ENCODE peak calls at places on chromosomes 11 and 22, in ten cellular contexts. L, H, S, T, M, C, G, A, O and Y are unnamed samples.
A peak's percentile ranks its signal among the peaks of the same experiment; 100 is the strongest.

GRCh38 chr22:36208934-36209333 is 7.3 kb upstream of the APOL4 start:
- DNase-seq in A (no peak), O (no peak), M (no peak), C (no peak), H (no peak), G (no peak), T (no peak), L (no peak), S (no peak), Y (no peak)

GRCh38 chr22:36027579-36027959 is 1.1 kb downstream of the RBFOX2 start:
- DNase-seq in S (no peak), T (no peak), G (no peak), H (no peak), C (no peak), A (no peak), M (no peak), O (no peak), L (no peak), Y (no peak)

GRCh38 chr22:17727244-17727892 is 46.9 kb downstream of the BID start:
- DNase-seq in A (no peak), O (no peak), T (no peak), G (no peak), H (no peak), L (no peak), S (no peak), M (no peak), C (no peak), Y (no peak)

GRCh38 chr11:128086794-128087193 is 500.6 kb downstream of the ETS1 start:
- DNase-seq in L (no peak), A (no peak), C (no peak), H (no peak), T (no peak), M (no peak), S (no peak), G (no peak), O (no peak), Y (no peak)

GRCh38 chr22:46895753-46896152 is 133.3 kb downstream of the TBC1D22A start:
- DNase-seq in H (no peak), A (no peak), T (no peak), L (no peak), O (no peak), G (no peak), S (no peak), M (no peak), C (no peak), Y (no peak)

GRCh38 chr11:862028-862703 is 19.5 kb downstream of the TSPAN4 start:
- DNase-seq in S (no peak), M (no peak), C (no peak), O (no peak), L (no peak), G (no peak), A (no peak), T (no peak), H (no peak), Y (no peak)

GRCh38 chr11:6646631-6647281 is 8.9 kb downstream of the DCHS1 start:
- DNase-seq in H (no peak), T (no peak), L (no peak), M (no peak), G (no peak), O (no peak), A (no peak), C (peak; percentile 66), S (peak; percentile 59), Y (no peak)

GRCh38 chr11:131888230-131888826 is 517.9 kb downstream of the NTM start:
- DNase-seq in G (no peak), S (peak; percentile 80), L (no peak), H (no peak), M (peak; percentile 94), T (no peak), A (no peak), O (no peak), C (no peak), Y (peak; percentile 95)

GRCh38 chr11:125374398-125374797 is 121.7 kb downstream of the FEZ1 start:
- DNase-seq in H (no peak), G (no peak), O (no peak), S (no peak), C (no peak), T (no peak), L (no peak), M (no peak), A (no peak), Y (no peak)

GRCh38 chr11:119782673-119783072 is 53.7 kb upstream of the NECTIN1 start:
- DNase-seq in G (peak; percentile 7), T (no peak), A (no peak), S (no peak), H (no peak), M (no peak), O (no peak), L (no peak), C (no peak), Y (no peak)

GRCh38 chr11:70278994-70279393 is 8.5 kb downstream of the PPFIA1 start:
- DNase-seq in S (no peak), A (no peak), G (no peak), H (no peak), M (no peak), T (no peak), C (no peak), O (no peak), L (no peak), Y (no peak)

GRCh38 chr22:40204331-40205116 is 26.8 kb downstream of the TNRC6B start:
- DNase-seq in H (no peak), A (no peak), T (no peak), S (peak; percentile 95), C (no peak), M (no peak), G (no peak), O (no peak), L (no peak), Y (no peak)

GRCh38 chr11:72298931-72299330 is 55.0 kb upstream of the PHOX2A start:
- DNase-seq in H (no peak), S (no peak), L (no peak), M (no peak), A (no peak), O (no peak), G (no peak), C (no peak), T (no peak), Y (no peak)

GRCh38 chr11:131871061-131871460 is 500.6 kb downstream of the NTM start:
- DNase-seq in C (no peak), O (no peak), H (no peak), S (no peak), T (no peak), L (no peak), G (no peak), A (no peak), M (no peak), Y (no peak)

GRCh38 chr11:12421386-12421785 is 44.0 kb downstream of the PARVA start:
- DNase-seq in O (no peak), S (no peak), A (no peak), T (peak; percentile 24), L (no peak), C (no peak), H (no peak), G (no peak), M (no peak), Y (no peak)

GRCh38 chr11:10273738-10274137 is 20.3 kb downstream of the SBF2 start:
- DNase-seq in O (no peak), M (no peak), L (no peak), G (no peak), T (no peak), H (no peak), C (no peak), A (no peak), S (no peak), Y (no peak)

GRCh38 chr11:100851129-100851528 is 164.0 kb downstream of the ARHGAP42 start:
- DNase-seq in T (no peak), L (no peak), G (no peak), M (no peak), H (no peak), S (peak; percentile 9), A (no peak), O (no peak), C (no peak), Y (peak; percentile 37)